ENCODE peak calls at places on chromosomes 16 and 17, in four cellular contexts. One of them, this sample, is unnamed.

GRCh38 chr16:75262104-75262799 is 10.8 kb upstream of the BCAR1 start:
- DNase-seq in CD4-positive, alpha-beta memory T cell: no peak
- DNase-seq in spleen: no peak
- DNase-seq in HL-60: no peak
- DNase-seq in this sample: no peak

GRCh38 chr16:17529982-17530760 is 59.4 kb upstream of the XYLT1 start:
- DNase-seq in CD4-positive, alpha-beta memory T cell: no peak
- DNase-seq in spleen: peak; percentile 77
- DNase-seq in HL-60: no peak
- DNase-seq in this sample: no peak

GRCh38 chr17:4604111-4604644 is 19.8 kb downstream of the SMTNL2 start:
- DNase-seq in spleen: peak; percentile 71
- DNase-seq in CD4-positive, alpha-beta memory T cell: no peak
- DNase-seq in HL-60: no peak
- DNase-seq in this sample: no peak

GRCh38 chr16:2009302-2009711 is 314 bp downstream of the ZNF598 start:
- DNase-seq in spleen: peak; percentile 89
- DNase-seq in CD4-positive, alpha-beta memory T cell: no peak
- DNase-seq in HL-60: no peak
- DNase-seq in this sample: no peak

GRCh38 chr17:2900842-2901241 is 104.6 kb downstream of the RAP1GAP2 start:
- DNase-seq in spleen: no peak
- DNase-seq in CD4-positive, alpha-beta memory T cell: no peak
- DNase-seq in HL-60: no peak
- DNase-seq in this sample: no peak

GRCh38 chr17:7916799-7917198 is 710 bp upstream of the RNF227 start:
- DNase-seq in spleen: no peak
- DNase-seq in HL-60: no peak
- DNase-seq in CD4-positive, alpha-beta memory T cell: no peak
- DNase-seq in this sample: no peak

GRCh38 chr17:75386430-75386829 is 19.0 kb downstream of the GRB2 start:
- DNase-seq in spleen: no peak
- DNase-seq in HL-60: no peak
- DNase-seq in CD4-positive, alpha-beta memory T cell: no peak
- DNase-seq in this sample: no peak

GRCh38 chr16:64898159-64898558 is 223.7 kb downstream of the CDH11 start:
- DNase-seq in HL-60: no peak
- DNase-seq in CD4-positive, alpha-beta memory T cell: no peak
- DNase-seq in spleen: no peak
- DNase-seq in this sample: no peak

GRCh38 chr17:21381076-21381706 is 5.0 kb downstream of the KCNJ12 start:
- DNase-seq in CD4-positive, alpha-beta memory T cell: no peak
- DNase-seq in HL-60: no peak
- DNase-seq in spleen: no peak
- DNase-seq in this sample: no peak

GRCh38 chr16:577796-578195 is 8.0 kb downstream of the PIGQ start:
- DNase-seq in HL-60: no peak
- DNase-seq in spleen: no peak
- DNase-seq in CD4-positive, alpha-beta memory T cell: no peak
- DNase-seq in this sample: no peak

GRCh38 chr17:48549909-48550308 is 5.0 kb upstream of the HOXB2 start:
- DNase-seq in HL-60: no peak
- DNase-seq in spleen: no peak
- DNase-seq in CD4-positive, alpha-beta memory T cell: no peak
- DNase-seq in this sample: no peak

GRCh38 chr17:31094600-31095238 is at the start of gene NF1:
- DNase-seq in spleen: peak; percentile 96
- DNase-seq in CD4-positive, alpha-beta memory T cell: peak; percentile 88
- DNase-seq in HL-60: peak; percentile 95
- DNase-seq in this sample: peak; percentile 86

GRCh38 chr16:27241658-27242057 is 26.9 kb downstream of the NSMCE1 start:
- DNase-seq in spleen: no peak
- DNase-seq in CD4-positive, alpha-beta memory T cell: no peak
- DNase-seq in HL-60: no peak
- DNase-seq in this sample: no peak

GRCh38 chr17:27631409-27631755 is 394 bp downstream of the LGALS9 start:
- DNase-seq in spleen: no peak
- DNase-seq in CD4-positive, alpha-beta memory T cell: no peak
- DNase-seq in HL-60: peak; percentile 73
- DNase-seq in this sample: no peak

GRCh38 chr17:17346428-17347233 is 43.5 kb downstream of the NT5M start:
- DNase-seq in spleen: peak; percentile 62
- DNase-seq in HL-60: peak; percentile 16
- DNase-seq in CD4-positive, alpha-beta memory T cell: peak; percentile 13
- DNase-seq in this sample: no peak
- H3K4me3 ChIP-seq in spleen: no peak overlapping the region
- H3K4me3 ChIP-seq in HL-60: no peak overlapping the region
- H3K4me3 ChIP-seq in CD4-positive, alpha-beta memory T cell: no peak overlapping the region
- H3K4me3 ChIP-seq in this sample: no peak overlapping the region

GRCh38 chr16:56246051-56246817 is 54.9 kb downstream of the GNAO1 start:
- DNase-seq in HL-60: no peak
- DNase-seq in spleen: no peak
- DNase-seq in CD4-positive, alpha-beta memory T cell: no peak
- DNase-seq in this sample: no peak

GRCh38 chr16:56244612-56245011 is 53.3 kb downstream of the GNAO1 start:
- DNase-seq in spleen: no peak
- DNase-seq in CD4-positive, alpha-beta memory T cell: no peak
- DNase-seq in HL-60: no peak
- DNase-seq in this sample: no peak

GRCh38 chr16:56245197-56245596 is 53.9 kb downstream of the GNAO1 start:
- DNase-seq in CD4-positive, alpha-beta memory T cell: no peak
- DNase-seq in HL-60: no peak
- DNase-seq in spleen: no peak
- DNase-seq in this sample: no peak

GRCh38 chr16:56247808-56248207 is 56.5 kb downstream of the GNAO1 start:
- DNase-seq in spleen: no peak
- DNase-seq in CD4-positive, alpha-beta memory T cell: no peak
- DNase-seq in HL-60: no peak
- DNase-seq in this sample: no peak

GRCh38 chr16:56247018-56247417 is 55.7 kb downstream of the GNAO1 start:
- DNase-seq in CD4-positive, alpha-beta memory T cell: no peak
- DNase-seq in HL-60: no peak
- DNase-seq in spleen: no peak
- DNase-seq in this sample: no peak
- H3K27me3 ChIP-seq in CD4-positive, alpha-beta memory T cell: no peaks in the 10 kb centered on the region
- H3K27me3 ChIP-seq in HL-60: no peaks in the 10 kb centered on the region
- H3K27me3 ChIP-seq in spleen: no peaks in the 10 kb centered on the region
- H3K27me3 ChIP-seq in this sample: no peaks in the 10 kb centered on the region

GRCh38 chr17:50479522-50480141 is 972 bp downstream of the RSAD1 start:
- DNase-seq in CD4-positive, alpha-beta memory T cell: peak; percentile 75
- DNase-seq in HL-60: peak; percentile 89
- DNase-seq in spleen: peak; percentile 92
- DNase-seq in this sample: peak; percentile 56
- H3K27ac ChIP-seq in CD4-positive, alpha-beta memory T cell: peak overlapping the region; percentile 74
- H3K27ac ChIP-seq in HL-60: no peak overlapping the region
- H3K27ac ChIP-seq in spleen: peak overlapping the region; percentile 81
- H3K27ac ChIP-seq in this sample: peak overlapping the region; percentile 73

GRCh38 chr16:81517630-81518438 is 73.2 kb downstream of the CMIP start:
- DNase-seq in spleen: no peak
- DNase-seq in CD4-positive, alpha-beta memory T cell: no peak
- DNase-seq in HL-60: no peak
- DNase-seq in this sample: no peak

GRCh38 chr16:81516478-81517149 is 72.0 kb downstream of the CMIP start:
- DNase-seq in spleen: peak; percentile 68
- DNase-seq in CD4-positive, alpha-beta memory T cell: no peak
- DNase-seq in HL-60: no peak
- DNase-seq in this sample: no peak

GRCh38 chr16:81518439-81518757 is 73.8 kb downstream of the CMIP start:
- DNase-seq in spleen: peak; percentile 79
- DNase-seq in HL-60: no peak
- DNase-seq in CD4-positive, alpha-beta memory T cell: no peak
- DNase-seq in this sample: no peak

GRCh38 chr16:81515721-81516120 is 71.1 kb downstream of the CMIP start:
- DNase-seq in HL-60: no peak
- DNase-seq in CD4-positive, alpha-beta memory T cell: no peak
- DNase-seq in spleen: peak; percentile 69
- DNase-seq in this sample: no peak

DNA sequence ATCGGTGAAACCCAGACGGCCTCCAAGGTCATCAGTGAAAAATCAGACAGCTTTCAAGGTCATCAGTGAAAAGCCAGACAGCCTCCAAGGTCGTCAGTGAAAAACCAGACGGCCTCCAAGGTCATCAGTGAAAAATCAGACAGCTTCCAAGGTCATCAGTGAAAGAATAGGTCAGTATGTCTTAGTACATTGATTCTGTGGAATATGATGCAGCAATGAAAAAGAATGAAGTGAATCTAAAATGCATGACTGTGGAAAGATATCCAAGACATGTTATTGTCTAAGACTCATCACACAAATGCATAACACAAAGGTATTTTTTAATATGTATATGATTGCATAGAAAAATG is 72.5 kb downstream of the CMIP start:
- DNase-seq in HL-60: no peak
- DNase-seq in spleen: no peak
- DNase-seq in CD4-positive, alpha-beta memory T cell: no peak
- DNase-seq in this sample: no peak
- H3K4me3 ChIP-seq in HL-60: no peak overlapping the region
- H3K4me3 ChIP-seq in spleen: no peak overlapping the region
- H3K4me3 ChIP-seq in CD4-positive, alpha-beta memory T cell: no peak overlapping the region
- H3K4me3 ChIP-seq in this sample: no peak overlapping the region

GRCh38 chr17:17681744-17682292 is 560 bp downstream of the RAI1 start:
- DNase-seq in spleen: peak; percentile 90
- DNase-seq in CD4-positive, alpha-beta memory T cell: peak; percentile 53
- DNase-seq in HL-60: peak; percentile 1
- DNase-seq in this sample: no peak

GRCh38 chr17:17683710-17684365 is 2.6 kb downstream of the RAI1 start:
- DNase-seq in spleen: no peak
- DNase-seq in CD4-positive, alpha-beta memory T cell: no peak
- DNase-seq in HL-60: no peak
- DNase-seq in this sample: no peak

GRCh38 chr17:17681187-17681743 is at the start of gene RAI1:
- DNase-seq in spleen: peak; percentile 94
- DNase-seq in HL-60: peak; percentile 49
- DNase-seq in CD4-positive, alpha-beta memory T cell: peak; percentile 74
- DNase-seq in this sample: peak; percentile 56

GRCh38 chr17:17682737-17683675 is 1.7 kb downstream of the RAI1 start:
- DNase-seq in HL-60: peak; percentile 30
- DNase-seq in CD4-positive, alpha-beta memory T cell: peak; percentile 86
- DNase-seq in spleen: peak; percentile 89
- DNase-seq in this sample: peak; percentile 59

DNA sequence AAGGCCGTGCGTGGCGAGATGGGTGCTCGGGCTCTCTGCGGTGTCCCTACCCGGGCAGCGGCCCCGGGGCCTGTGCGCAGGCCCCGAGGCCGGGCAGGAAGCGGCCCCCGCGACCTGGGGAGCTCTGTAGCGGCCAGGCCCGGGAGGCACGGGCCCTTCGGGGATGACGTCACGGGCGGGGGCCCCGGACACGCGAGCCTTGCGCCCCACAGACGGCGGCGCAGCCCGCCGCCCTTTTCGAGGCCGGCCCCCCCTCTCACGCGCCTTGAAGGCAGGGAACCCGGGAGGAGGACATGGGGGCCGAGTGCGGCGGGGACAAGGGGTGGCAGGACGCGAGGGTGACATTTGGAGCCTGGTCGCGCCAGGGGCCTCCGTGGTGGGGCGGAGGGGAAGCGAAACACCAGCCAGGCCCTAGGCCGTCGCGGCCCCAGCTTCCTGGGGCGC is 1.1 kb downstream of the RAI1 start:
- DNase-seq in spleen: peak; percentile 92
- DNase-seq in HL-60: peak; percentile 21
- DNase-seq in CD4-positive, alpha-beta memory T cell: peak; percentile 63
- DNase-seq in this sample: no peak
- H3K27me3 ChIP-seq in spleen: no peaks in the 10 kb centered on the region
- H3K27me3 ChIP-seq in HL-60: no peaks in the 10 kb centered on the region
- H3K27me3 ChIP-seq in CD4-positive, alpha-beta memory T cell: no peaks in the 10 kb centered on the region
- H3K27me3 ChIP-seq in this sample: no peaks in the 10 kb centered on the region

DNA sequence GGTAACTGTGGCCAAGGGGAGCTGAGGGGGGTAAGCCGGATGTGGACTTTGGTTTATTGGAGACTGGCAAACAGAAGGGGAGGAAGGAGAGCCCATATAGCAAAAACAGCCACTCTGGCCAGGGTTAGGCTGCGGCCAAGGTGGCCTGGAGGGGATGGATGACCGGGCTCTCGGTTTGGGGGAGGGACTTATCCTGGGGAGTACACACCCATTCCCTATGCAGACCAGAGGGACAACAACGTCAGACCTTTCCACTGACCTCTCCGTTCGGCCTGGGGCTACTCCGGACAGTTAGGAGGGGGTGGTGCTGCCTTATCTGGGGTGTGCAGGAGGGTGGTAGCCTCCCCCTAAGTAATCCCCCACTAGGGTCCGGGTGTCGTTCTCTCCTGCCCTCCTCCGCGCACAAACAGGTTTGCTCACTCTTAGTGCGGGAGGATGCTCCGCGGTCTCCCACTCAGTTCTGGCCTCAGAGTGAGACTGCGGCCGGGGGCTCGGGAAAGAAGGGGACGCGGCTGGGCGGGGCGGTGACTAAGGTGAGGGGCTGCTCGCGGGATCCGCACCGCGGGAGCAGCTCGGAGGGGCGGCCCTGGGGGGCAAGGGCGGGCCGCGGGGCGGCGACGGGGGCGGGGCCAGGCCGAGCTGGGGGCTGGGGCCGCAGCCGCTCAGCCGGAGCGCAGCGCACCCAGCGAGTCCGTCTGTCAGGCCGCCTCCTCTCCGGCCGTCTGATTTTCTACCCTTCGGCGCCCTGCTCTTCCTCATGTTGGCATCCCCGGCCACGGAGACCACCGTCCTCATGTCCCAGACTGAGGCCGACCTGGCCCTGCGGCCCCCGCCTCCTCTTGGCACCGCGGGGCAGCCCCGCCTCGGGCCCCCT is at the start of gene WNK4:
- DNase-seq in HL-60: no peak
- DNase-seq in CD4-positive, alpha-beta memory T cell: no peak
- DNase-seq in spleen: peak; percentile 65
- DNase-seq in this sample: no peak
- H3K27ac ChIP-seq in HL-60: no peak within 1 kb of the TSS
- H3K27ac ChIP-seq in CD4-positive, alpha-beta memory T cell: no peak within 1 kb of the TSS
- H3K27ac ChIP-seq in spleen: no peak within 1 kb of the TSS
- H3K27ac ChIP-seq in this sample: peak within 1 kb of the TSS; percentile 47

GRCh38 chr16:66566051-66566901 is at the start of gene CMTM1:
- DNase-seq in spleen: no peak
- DNase-seq in CD4-positive, alpha-beta memory T cell: no peak
- DNase-seq in HL-60: no peak
- DNase-seq in this sample: no peak

GRCh38 chr16:66569131-66569530 is 2.9 kb downstream of the CMTM1 start:
- DNase-seq in HL-60: no peak
- DNase-seq in CD4-positive, alpha-beta memory T cell: no peak
- DNase-seq in spleen: no peak
- DNase-seq in this sample: no peak

GRCh38 chr16:66572356-66572755 is 6.1 kb downstream of the CMTM1 start:
- DNase-seq in spleen: no peak
- DNase-seq in HL-60: no peak
- DNase-seq in CD4-positive, alpha-beta memory T cell: no peak
- DNase-seq in this sample: no peak

GRCh38 chr16:66568355-66568754 is 2.1 kb downstream of the CMTM1 start:
- DNase-seq in spleen: no peak
- DNase-seq in HL-60: no peak
- DNase-seq in CD4-positive, alpha-beta memory T cell: no peak
- DNase-seq in this sample: no peak

GRCh38 chr16:66569827-66570405 is 3.7 kb downstream of the CMTM1 start:
- DNase-seq in CD4-positive, alpha-beta memory T cell: no peak
- DNase-seq in HL-60: no peak
- DNase-seq in spleen: no peak
- DNase-seq in this sample: no peak
- H3K4me3 ChIP-seq in CD4-positive, alpha-beta memory T cell: no peak overlapping the region
- H3K4me3 ChIP-seq in HL-60: no peak overlapping the region
- H3K4me3 ChIP-seq in spleen: no peak overlapping the region
- H3K4me3 ChIP-seq in this sample: no peak overlapping the region

This sample was measured in AG04450.